ENCODE peak calls at places on chromosomes 7 and 10, in six cellular contexts. One of them, this sample, is unnamed.

GRCh38 chr7:93060865-93061264 is 56.9 kb downstream of the SAMD9 start:
- DNase-seq in upper lobe of left lung: no peak
- DNase-seq in AG09319: no peak
- DNase-seq in H1: no peak
- DNase-seq in fibroblast of the aortic adventitia: no peak
- DNase-seq in ovary: no peak
- DNase-seq in this sample: no peak

GRCh38 chr10:71398991-71399375 is 2.3 kb downstream of the CDH23 start:
- DNase-seq in upper lobe of left lung: no peak
- DNase-seq in fibroblast of the aortic adventitia: no peak
- DNase-seq in ovary: no peak
- DNase-seq in H1: no peak
- DNase-seq in AG09319: no peak
- DNase-seq in this sample: no peak

GRCh38 chr7:130131191-130131834 is 61.0 kb downstream of the KLHDC10 start:
- DNase-seq in ovary: no peak
- DNase-seq in H1: no peak
- DNase-seq in AG09319: no peak
- DNase-seq in upper lobe of left lung: no peak
- DNase-seq in fibroblast of the aortic adventitia: no peak
- DNase-seq in this sample: no peak

GRCh38 chr10:103837370-103838094 is 17.8 kb downstream of the SH3PXD2A start:
- DNase-seq in ovary: no peak
- DNase-seq in H1: no peak
- DNase-seq in AG09319: no peak
- DNase-seq in upper lobe of left lung: no peak
- DNase-seq in fibroblast of the aortic adventitia: no peak
- DNase-seq in this sample: no peak

GRCh38 chr10:51667992-51668689 is 31.3 kb downstream of the CSTF2T start:
- DNase-seq in upper lobe of left lung: no peak
- DNase-seq in fibroblast of the aortic adventitia: peak
- DNase-seq in H1: no peak
- DNase-seq in ovary: no peak
- DNase-seq in AG09319: peak
- DNase-seq in this sample: no peak

GRCh38 chr10:124339951-124340760 is 78.6 kb downstream of the OAT start:
- DNase-seq in AG09319: peak
- DNase-seq in ovary: peak
- DNase-seq in H1: no peak
- DNase-seq in upper lobe of left lung: no peak
- DNase-seq in fibroblast of the aortic adventitia: peak
- DNase-seq in this sample: peak

GRCh38 chr7:26937306-26937705 is 72.9 kb upstream of the SKAP2 start:
- DNase-seq in fibroblast of the aortic adventitia: no peak
- DNase-seq in ovary: no peak
- DNase-seq in AG09319: no peak
- DNase-seq in upper lobe of left lung: no peak
- DNase-seq in H1: no peak
- DNase-seq in this sample: no peak

GRCh38 chr10:25113231-25114035 is 61.4 kb upstream of the GPR158 start:
- DNase-seq in fibroblast of the aortic adventitia: peak
- DNase-seq in ovary: peak
- DNase-seq in AG09319: peak
- DNase-seq in upper lobe of left lung: peak
- DNase-seq in H1: peak
- DNase-seq in this sample: peak

GRCh38 chr10:112373912-112374338 is at the start of gene ACSL5:
- DNase-seq in upper lobe of left lung: no peak
- DNase-seq in ovary: no peak
- DNase-seq in AG09319: no peak
- DNase-seq in fibroblast of the aortic adventitia: no peak
- DNase-seq in H1: no peak
- DNase-seq in this sample: no peak

GRCh38 chr10:49613160-49613881 is 516 bp upstream of the CHAT start:
- DNase-seq in AG09319: no peak
- DNase-seq in upper lobe of left lung: no peak
- DNase-seq in ovary: no peak
- DNase-seq in fibroblast of the aortic adventitia: no peak
- DNase-seq in H1: peak
- DNase-seq in this sample: no peak

GRCh38 chr7:132394283-132395003 is 181.8 kb downstream of the PLXNA4 start:
- DNase-seq in upper lobe of left lung: no peak
- DNase-seq in fibroblast of the aortic adventitia: peak
- DNase-seq in H1: no peak
- DNase-seq in AG09319: no peak
- DNase-seq in ovary: no peak
- DNase-seq in this sample: no peak

GRCh38 chr10:92640110-92640509 is 47.2 kb downstream of the KIF11 start:
- DNase-seq in AG09319: peak
- DNase-seq in ovary: no peak
- DNase-seq in H1: no peak
- DNase-seq in upper lobe of left lung: no peak
- DNase-seq in fibroblast of the aortic adventitia: peak
- DNase-seq in this sample: peak

GRCh38 chr7:7474436-7474835 is 61.2 kb downstream of the COL28A1 start:
- DNase-seq in upper lobe of left lung: no peak
- DNase-seq in H1: no peak
- DNase-seq in AG09319: no peak
- DNase-seq in fibroblast of the aortic adventitia: no peak
- DNase-seq in ovary: no peak
- DNase-seq in this sample: no peak

GRCh38 chr10:79093658-79094411 is 25.1 kb downstream of the ZMIZ1 start:
- DNase-seq in fibroblast of the aortic adventitia: peak
- DNase-seq in AG09319: no peak
- DNase-seq in upper lobe of left lung: no peak
- DNase-seq in H1: no peak
- DNase-seq in ovary: peak
- DNase-seq in this sample: no peak

GRCh38 chr7:66880009-66880554 is 40.9 kb upstream of the TMEM248 start:
- DNase-seq in ovary: no peak
- DNase-seq in upper lobe of left lung: no peak
- DNase-seq in H1: no peak
- DNase-seq in AG09319: no peak
- DNase-seq in fibroblast of the aortic adventitia: no peak
- DNase-seq in this sample: no peak

GRCh38 chr10:96310359-96310669 is 6.1 kb downstream of the DNTT start:
- DNase-seq in fibroblast of the aortic adventitia: no peak
- DNase-seq in ovary: no peak
- DNase-seq in AG09319: no peak
- DNase-seq in upper lobe of left lung: no peak
- DNase-seq in H1: no peak
- DNase-seq in this sample: no peak

GRCh38 chr10:30027057-30028005 is 32.1 kb downstream of the JCAD start:
- DNase-seq in AG09319: no peak
- DNase-seq in upper lobe of left lung: peak
- DNase-seq in ovary: peak
- DNase-seq in fibroblast of the aortic adventitia: no peak
- DNase-seq in H1: peak
- DNase-seq in this sample: no peak

GRCh38 chr7:134514663-134515062 is 12.7 kb upstream of the AKR1B10 start:
- DNase-seq in upper lobe of left lung: no peak
- DNase-seq in AG09319: peak
- DNase-seq in ovary: no peak
- DNase-seq in fibroblast of the aortic adventitia: peak
- DNase-seq in H1: no peak
- DNase-seq in this sample: peak

GRCh38 chr10:34305189-34305588 is 509.9 kb downstream of the PARD3 start:
- DNase-seq in H1: peak
- DNase-seq in AG09319: no peak
- DNase-seq in ovary: no peak
- DNase-seq in fibroblast of the aortic adventitia: no peak
- DNase-seq in upper lobe of left lung: peak
- DNase-seq in this sample: no peak

GRCh38 chr7:29843106-29843505 is 36.8 kb downstream of the WIPF3 start:
- DNase-seq in fibroblast of the aortic adventitia: no peak
- DNase-seq in H1: no peak
- DNase-seq in upper lobe of left lung: no peak
- DNase-seq in AG09319: no peak
- DNase-seq in ovary: no peak
- DNase-seq in this sample: no peak

GRCh38 chr10:48572414-48572813 is 32.5 kb downstream of the ARHGAP22 start:
- DNase-seq in H1: no peak
- DNase-seq in ovary: no peak
- DNase-seq in AG09319: no peak
- DNase-seq in fibroblast of the aortic adventitia: peak
- DNase-seq in upper lobe of left lung: no peak
- DNase-seq in this sample: no peak

GRCh38 chr7:30173058-30173897 is 38.5 kb downstream of the MTURN start:
- DNase-seq in AG09319: peak
- DNase-seq in upper lobe of left lung: no peak
- DNase-seq in fibroblast of the aortic adventitia: peak
- DNase-seq in ovary: no peak
- DNase-seq in H1: no peak
- DNase-seq in this sample: peak

GRCh38 chr7:143954163-143954894 is at the start of gene OR2F1:
- DNase-seq in AG09319: no peak
- DNase-seq in H1: no peak
- DNase-seq in upper lobe of left lung: no peak
- DNase-seq in fibroblast of the aortic adventitia: no peak
- DNase-seq in ovary: no peak
- DNase-seq in this sample: no peak

GRCh38 chr10:30818854-30819253 is 189.3 kb upstream of the LYZL2 start:
- DNase-seq in upper lobe of left lung: no peak
- DNase-seq in H1: no peak
- DNase-seq in AG09319: no peak
- DNase-seq in fibroblast of the aortic adventitia: peak
- DNase-seq in ovary: no peak
- DNase-seq in this sample: no peak

GRCh38 chr7:85851571-85852193 is 664.8 kb upstream of the SEMA3D start:
- DNase-seq in ovary: no peak
- DNase-seq in upper lobe of left lung: no peak
- DNase-seq in fibroblast of the aortic adventitia: peak
- DNase-seq in H1: no peak
- DNase-seq in AG09319: peak
- DNase-seq in this sample: no peak

GRCh38 chr10:126153686-126154628 is 234.3 kb downstream of the ADAM12 start:
- DNase-seq in upper lobe of left lung: no peak
- DNase-seq in H1: no peak
- DNase-seq in ovary: no peak
- DNase-seq in AG09319: no peak
- DNase-seq in fibroblast of the aortic adventitia: peak
- DNase-seq in this sample: no peak

GRCh38 chr7:132643302-132643701 is 67.0 kb upstream of the PLXNA4 start:
- DNase-seq in AG09319: no peak
- DNase-seq in fibroblast of the aortic adventitia: no peak
- DNase-seq in H1: no peak
- DNase-seq in upper lobe of left lung: no peak
- DNase-seq in ovary: no peak
- DNase-seq in this sample: no peak

GRCh38 chr7:48781783-48782182 is 142.6 kb upstream of the CDC14C start:
- DNase-seq in AG09319: no peak
- DNase-seq in fibroblast of the aortic adventitia: no peak
- DNase-seq in upper lobe of left lung: no peak
- DNase-seq in H1: no peak
- DNase-seq in ovary: no peak
- DNase-seq in this sample: no peak

GRCh38 chr7:143299840-143300239 is 11.7 kb downstream of the CASP2 start:
- DNase-seq in H1: peak
- DNase-seq in upper lobe of left lung: no peak
- DNase-seq in AG09319: no peak
- DNase-seq in ovary: no peak
- DNase-seq in fibroblast of the aortic adventitia: no peak
- DNase-seq in this sample: no peak

GRCh38 chr10:97463363-97464132 is 17.6 kb downstream of the ZDHHC16 start:
- DNase-seq in H1: peak
- DNase-seq in AG09319: peak
- DNase-seq in ovary: no peak
- DNase-seq in fibroblast of the aortic adventitia: peak
- DNase-seq in upper lobe of left lung: no peak
- DNase-seq in this sample: peak

GRCh38 chr7:130481898-130482297 is 10.0 kb upstream of the MEST start:
- DNase-seq in AG09319: no peak
- DNase-seq in fibroblast of the aortic adventitia: peak
- DNase-seq in upper lobe of left lung: no peak
- DNase-seq in H1: no peak
- DNase-seq in ovary: no peak
- DNase-seq in this sample: no peak